ENCODE peak calls at places on chromosomes 2 and 18, in six cellular contexts. F, Q, L, X, Y and O are unnamed samples.

GRCh38 chr2:1493361-1494126 is 80.3 kb downstream of the TPO start:
- DNase-seq in L (no peak), Q (no peak), Y (no peak), X (no peak), F (no peak), O (no peak)

GRCh38 chr2:189819297-189819704 is 35.1 kb downstream of the PMS1 start:
- DNase-seq in Y (no peak), L (no peak), F (no peak), X (peak; percentile 81), Q (no peak), O (peak; percentile 86)

GRCh38 chr2:231670892-231671616 is 37.3 kb upstream of the PTMA start:
- DNase-seq in F (peak; percentile 72), Q (no peak), X (no peak), Y (no peak), L (peak; percentile 49), O (no peak)

GRCh38 chr18:78427081-78427480 is 552.5 kb upstream of the SALL3 start:
- DNase-seq in Q (no peak), X (no peak), F (no peak), L (no peak), Y (no peak), O (no peak)

GRCh38 chr2:105139556-105140236 is 101.8 kb downstream of the MRPS9 start:
- DNase-seq in X (no peak), Q (no peak), Y (no peak), L (no peak), F (no peak), O (no peak)

GRCh38 chr18:24552218-24552617 is 91.8 kb downstream of the HRH4 start:
- DNase-seq in X (no peak), F (no peak), Y (no peak), L (no peak), Q (no peak), O (no peak)

GRCh38 chr2:179886-180285 is 83.9 kb downstream of the SH3YL1 start:
- DNase-seq in X (no peak), Q (no peak), F (no peak), Y (no peak), L (no peak), O (no peak)

GRCh38 chr2:158391876-158392275 is 64.7 kb downstream of the CCDC148 start:
- DNase-seq in X (peak; percentile 16), Y (no peak), Q (no peak), F (no peak), L (peak; percentile 3), O (no peak)

GRCh38 chr2:134482766-134483340 is 229.0 kb downstream of the MGAT5 start:
- DNase-seq in Q (no peak), Y (no peak), F (no peak), L (no peak), X (no peak), O (no peak)

GRCh38 chr2:142065156-142065555 is 65.7 kb downstream of the LRP1B start:
- DNase-seq in F (no peak), X (no peak), Q (no peak), Y (no peak), L (no peak), O (no peak)

GRCh38 chr2:44107974-44108373 is 60.7 kb upstream of the PPM1B start:
- DNase-seq in F (no peak), Y (no peak), X (no peak), L (no peak), Q (no peak), O (no peak)

GRCh38 chr18:5031216-5031615 is 165.8 kb downstream of the AKAIN1 start:
- DNase-seq in Y (no peak), X (no peak), Q (no peak), F (no peak), L (no peak), O (no peak)

GRCh38 chr2:5766621-5767020 is 74.4 kb downstream of the SOX11 start:
- DNase-seq in Q (no peak), F (no peak), Y (no peak), X (peak; percentile 83), L (no peak), O (no peak)

GRCh38 chr2:234496442-234496834 is 443 bp downstream of the ARL4C start:
- DNase-seq in L (peak; percentile 50), X (no peak), F (peak; percentile 77), Y (peak; percentile 52), Q (peak; percentile 42), O (peak; percentile 33)

GRCh38 chr2:19649107-19649506 is 252.7 kb downstream of the TTC32 start:
- DNase-seq in L (no peak), Q (no peak), X (peak; percentile 38), F (no peak), Y (no peak), O (peak; percentile 32)

GRCh38 chr2:37387143-37387835 is 42.9 kb downstream of the QPCT start:
- DNase-seq in L (no peak), F (no peak), Y (peak; percentile 60), Q (no peak), X (peak; percentile 93), O (no peak)

GRCh38 chr2:234595829-234596228 is 98.9 kb upstream of the ARL4C start:
- DNase-seq in F (no peak), Q (no peak), Y (no peak), X (peak; percentile 97), L (no peak), O (no peak)

GRCh38 chr2:128316777-128317185 is 1.9 kb downstream of the HS6ST1 start:
- DNase-seq in Q (no peak), F (no peak), Y (no peak), X (no peak), L (peak; percentile 4), O (no peak)

DNA sequence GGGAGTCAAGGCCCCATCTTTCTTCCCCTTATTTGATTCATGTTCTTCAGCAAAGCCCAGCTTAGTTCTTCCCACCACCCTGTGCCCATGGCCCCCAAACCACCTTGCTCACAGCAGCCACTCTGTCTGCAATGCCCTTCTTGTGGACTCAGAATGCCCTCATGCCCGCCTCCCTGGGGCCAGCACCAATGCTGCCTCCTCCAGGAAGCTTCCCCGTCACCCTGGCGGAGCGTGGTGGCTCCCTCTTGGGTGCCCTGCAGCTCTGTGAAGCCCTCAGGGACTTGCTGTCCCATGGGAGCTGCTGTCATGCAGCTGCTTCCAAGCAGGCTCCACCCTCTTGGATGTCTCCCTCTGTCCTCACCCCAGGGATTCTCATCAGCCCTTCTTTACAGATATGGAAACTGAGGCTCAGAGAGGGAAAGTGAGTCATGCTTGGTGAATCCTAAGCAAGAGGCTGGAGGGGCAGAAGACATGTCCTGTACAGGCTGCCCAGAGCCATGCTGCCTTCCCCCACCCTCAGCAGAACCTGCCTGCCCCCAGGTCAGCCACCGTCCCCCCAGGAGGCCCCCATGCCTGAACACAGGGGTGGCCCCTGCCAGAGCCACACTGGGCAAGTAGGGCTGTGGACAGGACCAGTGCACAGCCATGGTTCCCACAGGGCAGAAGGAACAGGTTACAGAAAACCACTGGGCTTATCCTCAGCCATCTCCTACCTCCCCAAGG is 11.8 kb upstream of the DUSP2 start:
- DNase-seq in L (peak; percentile 89), F (peak; percentile 81), X (no peak), Y (no peak), Q (no peak), O (no peak)
- H3K4me3 ChIP-seq in L (peak overlapping the region; percentile 64), F (no peak overlapping the region), X (no peak overlapping the region), Y (no peak overlapping the region), Q (no peak overlapping the region), O (no peak overlapping the region)

GRCh38 chr18:50283469-50284209 is 2.3 kb upstream of the MBD1 start:
- DNase-seq in Q (no peak), F (no peak), L (no peak), Y (no peak), X (no peak), O (no peak)

GRCh38 chr18:50286391-50287027 is 983 bp downstream of the CXXC1 start:
- DNase-seq in Y (no peak), X (peak; percentile 29), F (peak; percentile 43), Q (no peak), L (peak; percentile 77), O (peak; percentile 23)

GRCh38 chr18:50284226-50284885 is 3.0 kb upstream of the MBD1 start:
- DNase-seq in L (no peak), Y (no peak), X (no peak), F (no peak), Q (no peak), O (no peak)

GRCh38 chr18:50285631-50286321 is 1.7 kb downstream of the CXXC1 start:
- DNase-seq in F (no peak), Q (no peak), Y (no peak), X (no peak), L (no peak), O (no peak)

GRCh38 chr18:50285071-50285470 is 2.4 kb downstream of the CXXC1 start:
- DNase-seq in Y (no peak), F (no peak), X (no peak), L (no peak), Q (no peak), O (no peak)
- TF ChIP-seq CTCF in Y (no peak), F (no peak), X (no peak), L (no peak), Q (no peak), O (no peak)

DNA sequence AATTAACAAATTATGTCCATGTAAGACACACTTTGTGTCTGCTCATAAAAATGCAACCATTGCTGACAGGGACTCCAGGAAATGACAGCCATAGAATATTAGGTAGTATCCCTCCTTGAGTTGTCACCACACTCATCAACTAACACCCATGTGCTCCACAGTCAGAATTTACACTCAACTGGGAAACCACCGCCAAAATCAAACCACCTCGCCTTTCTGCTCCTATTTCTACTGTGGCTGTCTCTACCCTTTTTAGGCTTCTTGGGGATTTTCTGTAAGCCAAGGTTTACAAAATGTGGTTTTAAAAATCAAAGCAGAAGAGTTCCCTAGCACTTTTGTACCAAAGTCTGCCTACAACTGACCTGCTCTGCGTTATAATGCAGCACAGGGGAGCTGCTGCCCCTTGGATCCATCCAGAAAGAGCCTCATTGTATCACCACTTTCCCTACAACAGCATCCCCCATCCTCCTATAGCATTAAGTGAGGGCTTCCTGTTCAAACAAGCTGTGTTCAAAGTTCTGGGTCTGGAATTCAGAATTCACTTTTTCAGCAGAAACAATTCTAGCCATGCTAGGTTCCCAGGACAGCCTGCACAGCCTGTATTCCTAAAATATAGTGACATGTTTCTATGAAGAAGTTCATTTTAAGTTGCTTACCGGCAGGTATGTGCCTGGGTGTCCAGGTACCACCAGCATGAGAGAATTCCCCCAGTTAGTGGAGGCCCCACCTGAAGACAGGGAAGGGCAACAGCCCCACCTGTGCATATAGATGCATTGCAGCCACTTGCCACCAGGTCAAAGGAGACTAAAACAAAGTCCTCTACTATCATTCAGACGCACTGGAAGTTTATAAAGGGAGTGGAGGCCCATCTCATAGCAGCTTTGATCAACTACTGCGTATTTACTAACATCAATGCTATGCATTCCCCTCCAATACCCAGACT is 104.3 kb downstream of the MYO5B start:
- DNase-seq in Q (no peak), Y (no peak), L (peak; percentile 53), X (no peak), F (no peak), O (no peak)
- H3K4me3 ChIP-seq in Q (no peak overlapping the region), Y (no peak overlapping the region), L (no peak overlapping the region), X (no peak overlapping the region), F (no peak overlapping the region), O (no peak overlapping the region)

DNA sequence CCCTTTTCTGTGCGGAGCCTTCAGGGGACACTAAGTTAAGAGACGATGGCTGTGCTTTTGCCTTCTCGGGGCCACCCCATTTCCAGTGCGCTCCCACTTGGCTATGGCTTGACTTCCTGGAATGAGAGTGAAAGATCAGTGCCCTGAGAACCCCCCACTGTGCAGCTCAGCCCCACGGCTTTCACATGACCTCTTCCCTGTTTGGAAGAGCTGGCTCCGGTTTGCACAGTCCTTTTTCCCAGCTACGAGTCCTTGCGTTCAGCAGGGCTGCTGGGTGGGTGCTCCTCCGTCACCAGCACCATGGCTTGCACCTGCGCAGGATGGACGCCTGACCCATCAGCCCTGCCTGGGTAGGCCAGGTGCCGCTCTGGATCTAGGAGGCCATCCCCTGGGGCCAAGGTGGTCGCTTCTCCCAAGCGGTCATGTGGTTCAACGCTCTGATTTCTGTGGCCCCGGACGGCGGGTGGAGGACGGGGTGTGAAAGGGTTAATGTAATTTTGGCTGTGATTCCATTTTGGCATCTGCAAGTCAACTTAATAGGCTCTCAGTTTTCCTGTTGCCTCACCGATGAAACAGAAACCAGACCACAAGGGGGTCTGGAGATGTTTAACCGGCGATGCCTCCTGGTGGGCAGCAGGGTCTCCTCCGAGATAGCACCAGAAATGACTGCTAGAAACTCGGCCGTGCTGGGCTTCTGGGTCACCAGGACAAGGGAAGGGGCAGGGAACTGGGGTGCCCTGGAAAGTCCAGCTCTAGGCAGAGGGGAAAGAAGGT is 113.1 kb upstream of the HAAO start:
- DNase-seq in Y (peak; percentile 84), Q (no peak), L (no peak), F (no peak), X (no peak), O (no peak)
- TF ChIP-seq CTCF in Y (peak; percentile 71), Q (no peak), L (no peak), F (no peak), X (no peak), O (peak; percentile 5)